ENCODE peak calls at places on chromosomes 6 and 20, in ten cellular contexts. One of them, this sample, is unnamed.

GRCh38 chr6:97114645-97115044 is 168.4 kb downstream of the MMS22L start:
- DNase-seq in mesothelial cell of epicardium: no peak
- DNase-seq in activated CD8-positive, alpha-beta T cell treated with anti-CD3 and anti-CD28 coated beads for 36 hours: no peak
- DNase-seq in coronary artery: no peak
- DNase-seq in left ventricle myocardium inferior: no peak
- DNase-seq in CD4-positive, alpha-beta T cell: no peak
- DNase-seq in tibial artery: no peak
- DNase-seq in CD8-positive, alpha-beta T cell: no peak
- DNase-seq in brain microvascular endothelial cell: no peak
- DNase-seq in GM13976: no peak
- DNase-seq in this sample: no peak

GRCh38 chr20:62700261-62700925 is 8.2 kb upstream of the NTSR1 start:
- DNase-seq in mesothelial cell of epicardium: no peak
- DNase-seq in activated CD8-positive, alpha-beta T cell treated with anti-CD3 and anti-CD28 coated beads for 36 hours: no peak
- DNase-seq in coronary artery: no peak
- DNase-seq in left ventricle myocardium inferior: no peak
- DNase-seq in CD4-positive, alpha-beta T cell: no peak
- DNase-seq in tibial artery: no peak
- DNase-seq in CD8-positive, alpha-beta T cell: no peak
- DNase-seq in brain microvascular endothelial cell: no peak
- DNase-seq in GM13976: no peak
- DNase-seq in this sample: no peak

GRCh38 chr6:139367810-139368321 is 6.6 kb downstream of the CITED2 start:
- DNase-seq in mesothelial cell of epicardium: no peak
- DNase-seq in activated CD8-positive, alpha-beta T cell treated with anti-CD3 and anti-CD28 coated beads for 36 hours: no peak
- DNase-seq in coronary artery: no peak
- DNase-seq in left ventricle myocardium inferior: no peak
- DNase-seq in CD4-positive, alpha-beta T cell: no peak
- DNase-seq in tibial artery: no peak
- DNase-seq in CD8-positive, alpha-beta T cell: no peak
- DNase-seq in brain microvascular endothelial cell: peak
- DNase-seq in GM13976: no peak
- DNase-seq in this sample: no peak

GRCh38 chr6:150004783-150005717 is 20.3 kb downstream of the RAET1L start:
- DNase-seq in mesothelial cell of epicardium: peak
- DNase-seq in activated CD8-positive, alpha-beta T cell treated with anti-CD3 and anti-CD28 coated beads for 36 hours: peak
- DNase-seq in coronary artery: peak
- DNase-seq in left ventricle myocardium inferior: peak
- DNase-seq in CD4-positive, alpha-beta T cell: peak
- DNase-seq in tibial artery: peak
- DNase-seq in CD8-positive, alpha-beta T cell: peak
- DNase-seq in brain microvascular endothelial cell: peak
- DNase-seq in GM13976: peak
- DNase-seq in this sample: peak

GRCh38 chr6:72403413-72403812 is 218.5 kb upstream of the KCNQ5 start:
- DNase-seq in mesothelial cell of epicardium: no peak
- DNase-seq in activated CD8-positive, alpha-beta T cell treated with anti-CD3 and anti-CD28 coated beads for 36 hours: no peak
- DNase-seq in coronary artery: no peak
- DNase-seq in left ventricle myocardium inferior: no peak
- DNase-seq in CD4-positive, alpha-beta T cell: no peak
- DNase-seq in tibial artery: no peak
- DNase-seq in CD8-positive, alpha-beta T cell: no peak
- DNase-seq in brain microvascular endothelial cell: no peak
- DNase-seq in GM13976: no peak
- DNase-seq in this sample: no peak

GRCh38 chr6:134065706-134066105 is 13.3 kb upstream of the SLC2A12 start:
- DNase-seq in mesothelial cell of epicardium: no peak
- DNase-seq in activated CD8-positive, alpha-beta T cell treated with anti-CD3 and anti-CD28 coated beads for 36 hours: peak
- DNase-seq in coronary artery: no peak
- DNase-seq in left ventricle myocardium inferior: no peak
- DNase-seq in CD4-positive, alpha-beta T cell: no peak
- DNase-seq in tibial artery: no peak
- DNase-seq in CD8-positive, alpha-beta T cell: no peak
- DNase-seq in brain microvascular endothelial cell: no peak
- DNase-seq in GM13976: peak
- DNase-seq in this sample: no peak

GRCh38 chr20:38321959-38322598 is 18.1 kb downstream of the BPI start:
- DNase-seq in mesothelial cell of epicardium: peak
- DNase-seq in activated CD8-positive, alpha-beta T cell treated with anti-CD3 and anti-CD28 coated beads for 36 hours: peak
- DNase-seq in coronary artery: no peak
- DNase-seq in left ventricle myocardium inferior: no peak
- DNase-seq in CD4-positive, alpha-beta T cell: no peak
- DNase-seq in tibial artery: no peak
- DNase-seq in CD8-positive, alpha-beta T cell: no peak
- DNase-seq in brain microvascular endothelial cell: peak
- DNase-seq in GM13976: no peak
- DNase-seq in this sample: no peak

GRCh38 chr20:49394264-49394663 is 88.2 kb downstream of the KCNB1 start:
- DNase-seq in mesothelial cell of epicardium: no peak
- DNase-seq in activated CD8-positive, alpha-beta T cell treated with anti-CD3 and anti-CD28 coated beads for 36 hours: no peak
- DNase-seq in coronary artery: no peak
- DNase-seq in left ventricle myocardium inferior: no peak
- DNase-seq in CD4-positive, alpha-beta T cell: no peak
- DNase-seq in tibial artery: peak
- DNase-seq in CD8-positive, alpha-beta T cell: no peak
- DNase-seq in brain microvascular endothelial cell: peak
- DNase-seq in GM13976: no peak
- DNase-seq in this sample: no peak

DNA sequence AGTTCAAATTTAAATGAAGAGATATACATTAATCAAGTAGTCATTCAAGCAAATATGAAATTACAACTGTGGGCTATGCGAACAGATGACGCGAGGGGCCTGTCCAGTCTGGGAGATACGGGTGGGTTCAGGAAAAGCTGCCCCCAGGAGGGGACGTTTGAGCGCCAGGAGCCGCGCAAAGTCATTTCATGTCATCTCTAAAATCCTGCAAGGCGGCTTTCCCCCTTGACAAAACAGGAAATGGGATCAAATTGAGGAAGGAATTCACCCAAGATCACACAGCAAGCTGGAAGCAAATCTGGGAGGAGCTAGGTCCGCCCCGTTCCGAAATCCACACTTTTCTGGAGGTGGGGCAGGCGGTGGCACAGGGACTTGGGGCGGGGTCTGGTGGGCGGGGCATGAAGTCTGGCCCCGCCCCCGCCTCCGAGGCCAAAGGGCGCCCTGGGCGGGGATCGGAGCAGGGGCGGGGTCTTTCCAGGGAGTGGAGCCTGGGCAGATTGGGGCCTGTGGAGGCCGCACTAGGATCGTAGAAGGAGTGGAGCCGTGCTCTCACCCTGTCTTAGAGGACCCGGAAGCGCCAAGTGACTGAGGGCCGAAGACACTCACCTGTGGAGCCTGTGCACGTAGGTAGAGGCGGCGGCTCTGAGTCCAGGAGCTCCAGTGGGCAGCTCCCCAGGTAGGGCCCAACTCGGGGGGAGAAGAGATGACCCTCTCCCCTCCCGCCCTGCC is at the start of gene LPIN3:
- DNase-seq in mesothelial cell of epicardium: peak
- DNase-seq in activated CD8-positive, alpha-beta T cell treated with anti-CD3 and anti-CD28 coated beads for 36 hours: peak
- DNase-seq in coronary artery: peak
- DNase-seq in left ventricle myocardium inferior: peak
- DNase-seq in CD4-positive, alpha-beta T cell: peak
- DNase-seq in tibial artery: peak
- DNase-seq in CD8-positive, alpha-beta T cell: peak
- DNase-seq in brain microvascular endothelial cell: peak
- DNase-seq in GM13976: peak
- DNase-seq in this sample: no peak
- TF ChIP-seq CTCF in mesothelial cell of epicardium: peak
- TF ChIP-seq CTCF in activated CD8-positive, alpha-beta T cell treated with anti-CD3 and anti-CD28 coated beads for 36 hours: peak
- TF ChIP-seq CTCF in coronary artery: no peak
- TF ChIP-seq CTCF in left ventricle myocardium inferior: no peak
- TF ChIP-seq CTCF in CD4-positive, alpha-beta T cell: peak
- TF ChIP-seq CTCF in tibial artery: no peak
- TF ChIP-seq CTCF in CD8-positive, alpha-beta T cell: peak
- TF ChIP-seq CTCF in brain microvascular endothelial cell: no peak
- TF ChIP-seq CTCF in GM13976: no peak
- TF ChIP-seq CTCF in this sample: no peak

GRCh38 chr20:24616258-24617079 is 147.0 kb downstream of the SYNDIG1 start:
- DNase-seq in mesothelial cell of epicardium: no peak
- DNase-seq in activated CD8-positive, alpha-beta T cell treated with anti-CD3 and anti-CD28 coated beads for 36 hours: no peak
- DNase-seq in coronary artery: peak
- DNase-seq in left ventricle myocardium inferior: no peak
- DNase-seq in CD4-positive, alpha-beta T cell: no peak
- DNase-seq in tibial artery: no peak
- DNase-seq in CD8-positive, alpha-beta T cell: no peak
- DNase-seq in brain microvascular endothelial cell: no peak
- DNase-seq in GM13976: no peak
- DNase-seq in this sample: peak

GRCh38 chr20:24618739-24619138 is 149.3 kb downstream of the SYNDIG1 start:
- DNase-seq in mesothelial cell of epicardium: no peak
- DNase-seq in activated CD8-positive, alpha-beta T cell treated with anti-CD3 and anti-CD28 coated beads for 36 hours: no peak
- DNase-seq in coronary artery: no peak
- DNase-seq in left ventricle myocardium inferior: no peak
- DNase-seq in CD4-positive, alpha-beta T cell: no peak
- DNase-seq in tibial artery: no peak
- DNase-seq in CD8-positive, alpha-beta T cell: no peak
- DNase-seq in brain microvascular endothelial cell: no peak
- DNase-seq in GM13976: no peak
- DNase-seq in this sample: no peak

GRCh38 chr20:24617080-24617432 is 147.6 kb downstream of the SYNDIG1 start:
- DNase-seq in mesothelial cell of epicardium: no peak
- DNase-seq in activated CD8-positive, alpha-beta T cell treated with anti-CD3 and anti-CD28 coated beads for 36 hours: no peak
- DNase-seq in coronary artery: peak
- DNase-seq in left ventricle myocardium inferior: no peak
- DNase-seq in CD4-positive, alpha-beta T cell: no peak
- DNase-seq in tibial artery: no peak
- DNase-seq in CD8-positive, alpha-beta T cell: no peak
- DNase-seq in brain microvascular endothelial cell: no peak
- DNase-seq in GM13976: no peak
- DNase-seq in this sample: peak

GRCh38 chr20:24619212-24619611 is 149.8 kb downstream of the SYNDIG1 start:
- DNase-seq in mesothelial cell of epicardium: no peak
- DNase-seq in activated CD8-positive, alpha-beta T cell treated with anti-CD3 and anti-CD28 coated beads for 36 hours: no peak
- DNase-seq in coronary artery: peak
- DNase-seq in left ventricle myocardium inferior: no peak
- DNase-seq in CD4-positive, alpha-beta T cell: no peak
- DNase-seq in tibial artery: no peak
- DNase-seq in CD8-positive, alpha-beta T cell: no peak
- DNase-seq in brain microvascular endothelial cell: no peak
- DNase-seq in GM13976: no peak
- DNase-seq in this sample: no peak

DNA sequence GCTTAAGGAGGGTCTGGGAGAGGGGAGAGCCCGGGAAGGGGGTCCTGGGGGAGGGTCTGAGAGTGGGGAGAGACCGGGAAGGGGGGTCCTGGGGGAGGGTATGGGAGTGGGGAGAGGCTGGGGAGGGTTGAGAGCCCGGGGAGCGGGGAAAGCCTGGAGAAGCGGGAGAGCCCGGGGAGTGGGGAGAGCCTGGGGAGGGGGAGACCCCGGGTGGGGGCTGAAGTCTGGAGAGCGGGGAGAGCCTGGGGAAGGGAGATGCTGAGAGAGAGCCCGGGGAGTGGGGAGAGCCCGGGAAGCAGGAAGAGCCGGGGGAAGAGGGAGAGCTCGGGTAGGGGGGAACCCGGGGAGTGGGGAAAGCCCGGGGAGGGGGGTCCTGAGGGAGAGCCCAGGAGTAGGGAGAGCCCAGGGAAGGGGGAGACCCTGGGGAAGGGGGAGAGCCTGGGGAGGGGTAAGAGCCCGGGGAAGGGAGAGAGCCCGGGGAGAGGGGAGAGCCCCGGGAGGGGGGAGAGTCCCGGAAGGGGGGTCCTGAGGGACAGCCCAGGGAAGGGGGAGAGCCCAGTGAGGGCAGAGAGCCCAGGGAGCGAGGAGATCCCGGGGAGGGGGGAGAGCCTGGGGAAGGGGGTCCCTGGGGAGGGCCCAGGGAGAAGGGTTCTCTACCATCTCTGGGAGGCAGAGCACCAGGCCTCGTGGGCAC is 148.5 kb downstream of the SYNDIG1 start:
- DNase-seq in mesothelial cell of epicardium: no peak
- DNase-seq in activated CD8-positive, alpha-beta T cell treated with anti-CD3 and anti-CD28 coated beads for 36 hours: no peak
- DNase-seq in coronary artery: peak
- DNase-seq in left ventricle myocardium inferior: no peak
- DNase-seq in CD4-positive, alpha-beta T cell: no peak
- DNase-seq in tibial artery: no peak
- DNase-seq in CD8-positive, alpha-beta T cell: no peak
- DNase-seq in brain microvascular endothelial cell: no peak
- DNase-seq in GM13976: no peak
- DNase-seq in this sample: peak
- TF ChIP-seq CTCF in mesothelial cell of epicardium: no peak
- TF ChIP-seq CTCF in activated CD8-positive, alpha-beta T cell treated with anti-CD3 and anti-CD28 coated beads for 36 hours: no peak
- TF ChIP-seq CTCF in coronary artery: no peak
- TF ChIP-seq CTCF in left ventricle myocardium inferior: no peak
- TF ChIP-seq CTCF in CD4-positive, alpha-beta T cell: no peak
- TF ChIP-seq CTCF in tibial artery: no peak
- TF ChIP-seq CTCF in CD8-positive, alpha-beta T cell: no peak
- TF ChIP-seq CTCF in brain microvascular endothelial cell: no peak
- TF ChIP-seq CTCF in GM13976: no peak
- TF ChIP-seq CTCF in this sample: no peak

DNA sequence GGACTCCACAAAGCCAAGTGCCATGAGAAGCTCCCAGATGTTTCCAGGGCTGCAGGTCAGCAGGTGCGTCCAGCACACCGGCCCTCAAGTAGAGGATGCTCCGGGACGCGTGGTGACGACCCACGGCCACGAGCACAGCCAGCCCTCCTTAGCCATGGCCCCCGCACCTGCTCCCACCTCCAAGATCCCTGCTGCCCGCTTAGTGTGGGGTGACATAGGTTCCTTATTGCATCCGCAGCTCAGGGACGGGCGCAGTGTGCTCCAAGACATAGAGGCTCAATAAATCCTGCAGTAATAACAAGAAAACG is 138.1 kb upstream of the RPS6KA2 start:
- DNase-seq in mesothelial cell of epicardium: no peak
- DNase-seq in activated CD8-positive, alpha-beta T cell treated with anti-CD3 and anti-CD28 coated beads for 36 hours: no peak
- DNase-seq in coronary artery: no peak
- DNase-seq in left ventricle myocardium inferior: no peak
- DNase-seq in CD4-positive, alpha-beta T cell: no peak
- DNase-seq in tibial artery: no peak
- DNase-seq in CD8-positive, alpha-beta T cell: no peak
- DNase-seq in brain microvascular endothelial cell: no peak
- DNase-seq in GM13976: no peak
- DNase-seq in this sample: no peak
- TF ChIP-seq CTCF in mesothelial cell of epicardium: no peak
- TF ChIP-seq CTCF in activated CD8-positive, alpha-beta T cell treated with anti-CD3 and anti-CD28 coated beads for 36 hours: no peak
- TF ChIP-seq CTCF in coronary artery: no peak
- TF ChIP-seq CTCF in left ventricle myocardium inferior: no peak
- TF ChIP-seq CTCF in CD4-positive, alpha-beta T cell: no peak
- TF ChIP-seq CTCF in tibial artery: no peak
- TF ChIP-seq CTCF in CD8-positive, alpha-beta T cell: no peak
- TF ChIP-seq CTCF in brain microvascular endothelial cell: no peak
- TF ChIP-seq CTCF in GM13976: no peak
- TF ChIP-seq CTCF in this sample: no peak

DNA sequence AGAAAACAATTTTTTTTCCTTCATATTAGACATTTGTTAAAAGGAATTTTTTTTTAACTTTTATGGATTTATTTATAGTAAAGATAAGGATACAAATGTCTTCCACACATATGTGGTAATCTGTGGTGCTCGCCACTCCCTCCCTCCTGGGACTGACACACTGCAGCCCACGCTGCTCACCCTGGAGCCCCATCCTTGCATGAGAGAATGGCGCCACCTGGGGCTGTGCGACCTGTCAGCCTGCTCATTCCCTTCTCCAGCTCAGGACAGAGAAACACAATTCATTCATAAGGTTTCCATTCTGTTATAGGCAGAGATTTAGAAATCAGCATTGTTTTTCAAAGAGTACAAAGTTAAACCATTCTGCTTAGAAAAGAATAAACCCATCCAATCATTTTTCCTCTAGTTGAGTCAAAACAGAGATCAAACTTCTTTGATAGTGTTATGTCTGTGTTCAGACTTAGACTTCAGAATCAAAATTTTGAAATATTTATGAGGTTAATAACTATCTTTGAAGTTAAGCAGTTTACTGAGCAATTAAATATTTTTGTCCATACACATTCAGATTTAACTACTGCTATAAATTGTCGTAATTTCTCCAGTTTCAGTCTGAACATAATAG is 42.8 kb upstream of the DYNLRB1 start:
- DNase-seq in mesothelial cell of epicardium: peak
- DNase-seq in activated CD8-positive, alpha-beta T cell treated with anti-CD3 and anti-CD28 coated beads for 36 hours: peak
- DNase-seq in coronary artery: no peak
- DNase-seq in left ventricle myocardium inferior: peak
- DNase-seq in CD4-positive, alpha-beta T cell: peak
- DNase-seq in tibial artery: no peak
- DNase-seq in CD8-positive, alpha-beta T cell: no peak
- DNase-seq in brain microvascular endothelial cell: peak
- DNase-seq in GM13976: peak
- DNase-seq in this sample: no peak
- TF ChIP-seq CTCF in mesothelial cell of epicardium: no peak
- TF ChIP-seq CTCF in activated CD8-positive, alpha-beta T cell treated with anti-CD3 and anti-CD28 coated beads for 36 hours: peak
- TF ChIP-seq CTCF in coronary artery: no peak
- TF ChIP-seq CTCF in left ventricle myocardium inferior: peak
- TF ChIP-seq CTCF in CD4-positive, alpha-beta T cell: peak
- TF ChIP-seq CTCF in tibial artery: no peak
- TF ChIP-seq CTCF in CD8-positive, alpha-beta T cell: no peak
- TF ChIP-seq CTCF in brain microvascular endothelial cell: peak
- TF ChIP-seq CTCF in GM13976: peak
- TF ChIP-seq CTCF in this sample: peak